ENCODE peak calls at places on chromosomes 4 and X, in five cellular contexts. D, E, R, M and F are unnamed samples.

GRCh38 chr4:128819082-128819742 is 9.7 kb downstream of the JADE1 start:
- DNase-seq in D (peak), M (no peak), E (no peak), R (no peak), F (no peak)

GRCh38 chr4:145732416-145732815 is 52.5 kb downstream of the C4orf51 start:
- DNase-seq in E (no peak), R (no peak), M (no peak), D (no peak), F (no peak)

GRCh38 chr4:182938213-182938645 is 21.0 kb upstream of the DCTD start:
- DNase-seq in R (peak), E (no peak), D (peak), M (peak), F (peak)

GRCh38 chrX:10022580-10023245 is 55.6 kb downstream of the CLDN34 start:
- DNase-seq in R (no peak), M (peak), E (no peak), D (no peak), F (no peak)

GRCh38 chr4:124713213-124713592 is 671 bp upstream of the ANKRD50 start:
- DNase-seq in R (no peak), E (no peak), M (peak), D (peak), F (peak)

GRCh38 chr4:7763788-7764187 is 175.9 kb downstream of the AFAP1 start:
- DNase-seq in D (no peak), M (no peak), E (no peak), R (no peak), F (no peak)

GRCh38 chr4:173505924-173506779 is 23.9 kb downstream of the HAND2 start:
- DNase-seq in E (no peak), D (no peak), M (peak), R (no peak), F (peak)

GRCh38 chr4:953574-953915 is 19.8 kb downstream of the DGKQ start:
- DNase-seq in D (no peak), R (no peak), M (no peak), E (no peak), F (no peak)

GRCh38 chrX:114626323-114626722 is 42.4 kb downstream of the HTR2C start:
- DNase-seq in M (peak), E (no peak), R (no peak), D (peak), F (no peak)

GRCh38 chr4:139700568-139700967 is 34.9 kb downstream of the MGST2 start:
- DNase-seq in E (no peak), D (no peak), R (no peak), M (no peak), F (no peak)

GRCh38 chr4:15690020-15690809 is 8.6 kb downstream of the FAM200B start:
- DNase-seq in M (peak), E (no peak), R (no peak), D (no peak), F (no peak)

GRCh38 chrX:119736206-119736764 is 22.1 kb upstream of the SOWAHD start:
- DNase-seq in E (no peak), D (peak), M (no peak), R (no peak), F (no peak)

GRCh38 chrX:123188081-123188480 is 4.0 kb downstream of the GRIA3 start:
- DNase-seq in D (no peak), E (no peak), R (no peak), M (no peak), F (no peak)